ENCODE peak calls at places on chromosomes 5 and 9, in four cellular contexts. V, O, H and L are unnamed samples.

GRCh38 chr5:69189162-69190086 is at the start of gene CENPH:
- DNase-seq in O (peak), V (peak), H (peak), L (peak)

GRCh38 chr9:87007711-87008360 is 60.5 kb upstream of the GAS1 start:
- DNase-seq in H (no peak), O (peak), V (no peak), L (peak)

GRCh38 chr9:118148990-118149389 is 444.8 kb downstream of the TLR4 start:
- DNase-seq in H (no peak), O (no peak), V (no peak), L (no peak)

GRCh38 chr5:81361600-81361999 is 32.3 kb downstream of the ACOT12 start:
- DNase-seq in O (no peak), H (no peak), V (no peak), L (no peak)

GRCh38 chr5:154962494-154962893 is 21.6 kb downstream of the MRPL22 start:
- DNase-seq in V (no peak), O (no peak), H (no peak), L (peak)

GRCh38 chr5:17216176-17216973 is 1.1 kb upstream of the BASP1 start:
- DNase-seq in H (peak), V (peak), O (peak), L (peak)

GRCh38 chr9:118455781-118456180 is 751.6 kb downstream of the TLR4 start:
- DNase-seq in H (no peak), O (no peak), V (no peak), L (no peak)

GRCh38 chr9:113649054-113649453 is 185.5 kb downstream of the RGS3 start:
- DNase-seq in H (no peak), O (peak), V (peak), L (no peak)

GRCh38 chr9:98851730-98852462 is 44.4 kb downstream of the GALNT12 start:
- DNase-seq in V (no peak), H (no peak), O (no peak), L (no peak)

GRCh38 chr5:52987711-52988329 is 1.3 kb upstream of the ITGA2 start:
- DNase-seq in H (peak), V (no peak), O (no peak), L (peak)

GRCh38 chr5:7856855-7857254 is 5.9 kb upstream of the CFAP90 start:
- DNase-seq in H (no peak), O (peak), V (peak), L (peak)

GRCh38 chr9:14236586-14236985 is 77.4 kb downstream of the NFIB start:
- DNase-seq in V (no peak), O (no peak), H (no peak), L (no peak)

GRCh38 chr9:89418882-89419641 is 78.9 kb downstream of the SEMA4D start:
- DNase-seq in H (no peak), O (no peak), V (peak), L (no peak)

GRCh38 chr9:137499858-137500661 is 40.9 kb upstream of the NSMF start:
- DNase-seq in V (no peak), H (no peak), O (no peak), L (no peak)

GRCh38 chr5:72552041-72552557 is 44.9 kb upstream of the ZNF366 start:
- DNase-seq in O (no peak), V (no peak), H (no peak), L (peak)

GRCh38 chr5:107517185-107517868 is 153.4 kb downstream of the EFNA5 start:
- DNase-seq in H (no peak), V (no peak), O (no peak), L (no peak)

GRCh38 chr9:75491533-75491932 is 398.9 kb upstream of the PCSK5 start:
- DNase-seq in V (no peak), O (no peak), H (no peak), L (no peak)

GRCh38 chr5:173888473-173889135 is 455 bp downstream of the CPEB4 start:
- DNase-seq in H (no peak), V (peak), O (no peak), L (peak)

GRCh38 chr5:180069589-180070247 is 1.8 kb downstream of the RNF130 start:
- DNase-seq in H (peak), O (peak), V (peak), L (no peak)

GRCh38 chr9:95452176-95452575 is 64.6 kb downstream of the PTCH1 start:
- DNase-seq in H (no peak), O (no peak), V (no peak), L (no peak)

GRCh38 chr9:130624154-130624553 is 40.2 kb upstream of the PRDM12 start:
- DNase-seq in O (no peak), H (no peak), V (no peak), L (no peak)

GRCh38 chr9:130627051-130627450 is 37.3 kb upstream of the PRDM12 start:
- DNase-seq in O (no peak), V (no peak), H (no peak), L (no peak)

GRCh38 chr9:130627896-130628792 is 36.2 kb upstream of the PRDM12 start:
- DNase-seq in V (no peak), O (no peak), H (no peak), L (no peak)

GRCh38 chr9:130623466-130623865 is 40.9 kb upstream of the PRDM12 start:
- DNase-seq in O (no peak), V (no peak), H (no peak), L (no peak)

GRCh38 chr9:130626249-130626982 is 38.0 kb upstream of the PRDM12 start:
- DNase-seq in H (no peak), O (no peak), V (no peak), L (no peak)
- TF ChIP-seq CTCF in H (no peak), O (no peak), V (no peak), L (peak)

DNA sequence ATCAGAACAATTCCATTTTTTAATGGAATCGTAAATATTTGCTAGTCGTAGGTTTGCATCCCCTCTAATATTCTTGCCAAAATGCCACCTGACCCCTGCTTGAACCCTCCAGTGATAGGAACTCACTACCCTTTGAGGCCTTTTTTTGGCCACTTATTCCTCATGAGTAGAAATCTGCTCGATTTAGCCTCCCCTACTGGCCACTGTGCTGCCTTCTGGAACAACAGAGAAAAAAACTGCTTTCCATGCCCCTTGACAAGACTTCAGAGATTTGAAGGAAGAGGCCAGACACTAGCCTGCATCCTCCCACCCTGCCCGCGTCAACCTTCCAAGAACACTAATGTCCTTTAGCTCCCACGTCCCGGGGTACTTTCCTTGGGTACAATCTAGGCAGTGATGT is 4.1 kb downstream of the CCDC69 start:
- DNase-seq in O (no peak), H (no peak), V (no peak), L (no peak)
- TF ChIP-seq CTCF in O (no peak), H (no peak), V (no peak), L (peak)

GRCh38 chr5:146052780-146053179 is 52.6 kb downstream of the PLAC8L1 start:
- DNase-seq in V (no peak), H (no peak), O (no peak), L (no peak)
- TF ChIP-seq CTCF in V (no peak), H (no peak), O (no peak), L (peak)

GRCh38 chr5:91101777-91102379 is 281.2 kb downstream of the ARRDC3 start:
- DNase-seq in O (peak), H (peak), V (peak), L (peak)
- TF ChIP-seq CTCF in O (peak), H (peak), V (peak), L (peak)

DNA sequence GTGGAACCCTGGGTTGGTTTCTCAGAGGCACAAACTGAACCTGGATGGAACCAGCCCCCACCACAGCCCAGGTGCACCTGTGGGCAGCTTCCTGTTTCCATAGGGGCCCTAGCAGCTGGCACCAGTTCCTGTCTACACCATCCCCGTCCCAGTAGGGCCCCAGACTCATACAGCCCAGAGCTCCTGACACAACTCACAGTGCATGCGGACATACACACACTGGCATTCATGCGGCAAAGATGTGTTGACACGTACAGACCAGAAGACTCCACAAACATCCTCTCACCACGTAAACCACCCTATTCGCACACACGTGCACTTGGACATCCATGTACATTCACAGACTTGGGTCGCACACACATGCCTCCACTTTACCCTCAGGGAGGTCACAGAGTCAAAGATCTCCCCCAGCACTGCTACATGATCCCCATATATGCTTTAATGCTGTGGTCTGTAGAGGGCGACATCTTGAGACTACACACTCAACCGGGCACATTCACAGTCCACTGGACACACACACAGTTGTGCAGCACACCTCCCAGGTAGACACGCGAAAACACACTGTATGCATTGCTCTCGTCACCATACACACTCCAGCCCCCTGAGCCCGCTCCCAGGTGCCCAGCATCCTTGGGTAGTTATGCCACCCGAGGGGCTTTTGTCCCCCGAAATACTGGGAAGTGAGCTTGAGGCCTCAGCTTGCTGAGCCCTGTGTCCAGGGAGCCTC is 22.4 kb downstream of the CXXC5 start:
- DNase-seq in O (no peak), H (no peak), V (peak), L (no peak)
- TF ChIP-seq CTCF in O (peak), H (no peak), V (no peak), L (peak)

GRCh38 chr9:112166176-112167140 is 8.6 kb downstream of the SUSD1 start:
- DNase-seq in V (no peak), H (peak), O (no peak), L (no peak)
- TF ChIP-seq CTCF in V (no peak), H (no peak), O (no peak), L (peak)

GRCh38 chr9:8696536-8696935 is 897.0 kb upstream of the DMAC1 start:
- DNase-seq in H (no peak), V (no peak), O (no peak), L (no peak)
- TF ChIP-seq CTCF in H (no peak), V (no peak), O (no peak), L (no peak)

DNA sequence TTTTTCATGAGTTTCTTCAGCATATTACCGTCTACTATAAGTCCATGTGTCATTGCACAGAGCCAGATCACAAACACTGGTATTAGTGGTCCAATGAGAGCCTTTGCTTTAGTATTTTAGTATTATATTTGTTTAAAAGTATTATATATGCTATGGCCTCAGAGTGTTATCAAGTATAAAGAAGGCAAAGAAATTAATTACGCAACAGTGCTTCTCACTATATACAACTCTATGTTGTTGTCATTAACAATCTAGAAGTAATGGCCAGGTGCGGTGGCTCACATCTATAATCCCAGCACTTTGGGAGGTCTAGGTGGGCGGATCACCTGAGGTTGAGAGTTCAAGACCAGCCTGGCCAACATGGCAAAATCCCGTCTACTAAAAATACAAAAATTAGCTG is 47.1 kb upstream of the RAPGEF6 start:
- DNase-seq in O (no peak), H (no peak), V (no peak), L (no peak)
- TF ChIP-seq CTCF in O (no peak), H (no peak), V (no peak), L (no peak)

GRCh38 chr5:61624966-61625681 is 293.1 kb downstream of the ZSWIM6 start:
- DNase-seq in V (no peak), O (no peak), H (no peak), L (no peak)

GRCh38 chr5:61625682-61626620 is 293.9 kb downstream of the ZSWIM6 start:
- DNase-seq in V (peak), H (peak), O (peak), L (no peak)

GRCh38 chr5:61624553-61624952 is 292.5 kb downstream of the ZSWIM6 start:
- DNase-seq in V (no peak), O (no peak), H (no peak), L (no peak)

GRCh38 chr5:61620660-61621650 is 288.9 kb downstream of the ZSWIM6 start:
- DNase-seq in H (no peak), V (no peak), O (peak), L (no peak)

DNA sequence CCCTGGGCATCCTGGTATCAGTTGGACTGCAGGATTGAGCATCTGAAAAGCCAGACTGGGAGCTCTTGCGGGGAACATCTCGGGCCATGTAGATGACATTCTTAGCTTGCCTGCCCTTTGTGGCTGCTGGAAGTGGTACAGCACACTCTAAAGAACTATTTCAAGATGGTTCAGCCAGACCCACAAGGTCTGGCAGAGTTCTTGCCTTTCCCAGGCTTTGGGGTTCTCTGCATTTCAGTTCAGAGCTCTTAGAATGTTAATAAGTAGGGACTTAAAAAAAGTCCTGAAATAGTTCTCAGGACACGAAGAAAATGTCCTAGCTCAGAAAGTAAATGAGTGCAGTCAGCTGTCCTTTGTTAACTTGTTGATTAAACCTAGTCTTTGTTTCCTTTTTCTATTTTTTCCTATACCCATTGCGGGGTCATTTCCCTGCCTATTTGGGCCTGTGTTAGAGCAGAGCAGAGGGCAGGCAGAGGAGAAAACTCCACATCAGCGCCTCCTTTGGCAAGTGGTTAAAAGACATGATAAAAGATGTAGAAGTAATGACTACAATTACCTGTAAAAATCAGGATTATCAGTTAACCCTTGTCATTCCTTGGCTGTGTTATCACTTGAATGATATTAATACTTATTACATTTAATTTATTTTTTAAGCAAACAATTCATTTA is 291.5 kb downstream of the ZSWIM6 start:
- DNase-seq in H (no peak), O (no peak), V (no peak), L (no peak)
- TF ChIP-seq CTCF in H (no peak), O (peak), V (no peak), L (peak)

GRCh38 chr9:129617167-129617566 is 3.7 kb downstream of the C9orf50 start:
- DNase-seq in O (no peak), V (no peak), H (no peak), L (peak)

GRCh38 chr9:129620669-129621295 is at the start of gene C9orf50:
- DNase-seq in V (no peak), O (no peak), H (no peak), L (no peak)

GRCh38 chr9:129623331-129623730 is 2.4 kb upstream of the C9orf50 start:
- DNase-seq in O (no peak), V (no peak), H (no peak), L (peak)

GRCh38 chr9:129624168-129624759 is 1.7 kb upstream of the NTMT1 start:
- DNase-seq in H (no peak), V (peak), O (no peak), L (peak)

GRCh38 chr9:129619787-129620668 is 873 bp downstream of the C9orf50 start:
- DNase-seq in H (no peak), V (no peak), O (no peak), L (no peak)
- TF ChIP-seq CTCF in H (no peak), V (no peak), O (no peak), L (peak)